ENCODE peak calls at places on chromosomes 7 and 10, in six cellular contexts. M is activated gamma-delta T cell treated with Interleukin-2 at 50 U/mL for 16 hours; B is psoas muscle; K is AG09319; Y is stimulated activated CD8-positive, alpha-beta memory T cell treated with anti-CD3 and anti-CD28 coated beads, Interleukin-4, amount 100 ng/mL, for 1 hour; A is H1. X is an unnamed sample.

GRCh38 chr7:92244803-92245486 is 769 bp downstream of the KRIT1 start:
- DNase-seq in M (no peak), B (no peak), K (no peak), Y (no peak), A (no peak), X (no peak)

GRCh38 chr7:115840702-115841101 is 189.9 kb downstream of the TFEC start:
- DNase-seq in M (no peak), B (no peak), K (no peak), Y (no peak), A (no peak), X (no peak)

GRCh38 chr10:125158528-125159485 is 1.6 kb downstream of the CTBP2 start:
- DNase-seq in M (no peak), B (peak; percentile 65), K (no peak), Y (no peak), A (peak; percentile 35), X (no peak)

GRCh38 chr10:974038-974784 is 14.0 kb upstream of the GTPBP4 start:
- DNase-seq in M (no peak), B (no peak), K (no peak), Y (no peak), A (no peak), X (peak; percentile 73)

GRCh38 chr7:86939197-86939814 is 120.1 kb downstream of the ELAPOR2 start:
- DNase-seq in M (peak; percentile 31), B (no peak), K (peak; percentile 22), Y (no peak), A (no peak), X (peak; percentile 68)

GRCh38 chr10:29304259-29305030 is 15.6 kb downstream of the LYZL1 start:
- DNase-seq in M (no peak), B (peak; percentile 30), K (peak; percentile 32), Y (no peak), A (peak; percentile 68), X (peak; percentile 72)

GRCh38 chr7:113768256-113768847 is 150.5 kb downstream of the PPP1R3A start:
- DNase-seq in M (no peak), B (no peak), K (no peak), Y (no peak), A (no peak), X (no peak)

GRCh38 chr7:1745576-1746490 is 75.8 kb downstream of the ELFN1 start:
- DNase-seq in M (no peak), B (no peak), K (no peak), Y (no peak), A (no peak), X (no peak)

GRCh38 chr7:80634505-80634904 is 3.9 kb upstream of the CD36 start:
- DNase-seq in M (no peak), B (no peak), K (peak; percentile 55), Y (no peak), A (no peak), X (peak; percentile 28)

GRCh38 chr10:17147884-17148494 is 18.4 kb upstream of the CUBN start:
- DNase-seq in M (no peak), B (no peak), K (no peak), Y (no peak), A (no peak), X (peak; percentile 83)

GRCh38 chr10:99435986-99436633 is 5.7 kb upstream of the GOT1 start:
- DNase-seq in M (no peak), B (no peak), K (peak; percentile 5), Y (no peak), A (no peak), X (peak; percentile 12)

GRCh38 chr10:121154846-121155245 is 303.7 kb downstream of the WDR11 start:
- DNase-seq in M (no peak), B (no peak), K (no peak), Y (no peak), A (no peak), X (no peak)

GRCh38 chr7:21256310-21256877 is 171.5 kb upstream of the SP4 start:
- DNase-seq in M (peak; percentile 10), B (no peak), K (no peak), Y (no peak), A (no peak), X (peak; percentile 45)

GRCh38 chr7:44769381-44770209 is 20.9 kb downstream of the ZMIZ2 start:
- DNase-seq in M (no peak), B (no peak), K (no peak), Y (no peak), A (no peak), X (peak; percentile 24)

GRCh38 chr10:50552771-50553535 is 70.8 kb downstream of the SGMS1 start:
- DNase-seq in M (peak; percentile 32), B (no peak), K (no peak), Y (no peak), A (no peak), X (peak; percentile 39)

GRCh38 chr7:74283858-74284447 is 5.3 kb upstream of the CLIP2 start:
- DNase-seq in M (no peak), B (no peak), K (no peak), Y (no peak), A (no peak), X (no peak)

GRCh38 chr10:126101744-126102143 is 205.4 kb downstream of the FANK1 start:
- DNase-seq in M (no peak), B (no peak), K (no peak), Y (no peak), A (no peak), X (no peak)

GRCh38 chr10:7408003-7408493 is 2.8 kb downstream of the SFMBT2 start:
- DNase-seq in M (peak; percentile 34), B (peak; percentile 64), K (no peak), Y (no peak), A (peak; percentile 77), X (no peak)

GRCh38 chr10:111034598-111035310 is 42.1 kb upstream of the ADRA2A start:
- DNase-seq in M (no peak), B (no peak), K (no peak), Y (no peak), A (no peak), X (no peak)

X was measured in brain microvascular endothelial cell.